ENCODE peak calls at places on chromosomes 12 and 14, in four cellular contexts. L, J, P and N are unnamed samples.

GRCh38 chr14:67311868-67312267 is 47.7 kb downstream of the ATP6V1D start:
- DNase-seq in P (peak; percentile 71), J (no peak), L (no peak), N (no peak)

GRCh38 chr14:35403085-35403396 is 1.5 kb downstream of the NFKBIA start:
- DNase-seq in J (no peak), P (no peak), L (no peak), N (no peak)

GRCh38 chr12:59580050-59580449 is 15.8 kb upstream of the SLC16A7 start:
- DNase-seq in P (no peak), L (no peak), J (no peak), N (no peak)

GRCh38 chr14:98599082-98599481 is 672.9 kb downstream of the BCL11B start:
- DNase-seq in L (no peak), P (no peak), J (no peak), N (no peak)

GRCh38 chr12:104091136-104091535 is 26.8 kb downstream of the HCFC2 start:
- DNase-seq in J (no peak), L (no peak), P (no peak), N (no peak)

GRCh38 chr14:59026086-59026485 is 162.4 kb upstream of the DAAM1 start:
- DNase-seq in J (no peak), P (no peak), L (no peak), N (no peak)

GRCh38 chr12:17511369-17511768 is 578.6 kb downstream of the RERGL start:
- DNase-seq in P (no peak), J (no peak), L (no peak), N (no peak)

GRCh38 chr12:14960548-14961465 is 594 bp downstream of the ARHGDIB start:
- DNase-seq in J (no peak), P (no peak), L (peak; percentile 16), N (no peak)

GRCh38 chr12:114407566-114408411 is 1.8 kb upstream of the TBX5 start:
- DNase-seq in J (no peak), P (no peak), L (no peak), N (peak; percentile 45)

GRCh38 chr14:24965934-24966593 is 83.9 kb downstream of the STXBP6 start:
- DNase-seq in J (no peak), L (no peak), P (no peak), N (no peak)

GRCh38 chr12:38516418-38516817 is 199.8 kb downstream of the ALG10B start:
- DNase-seq in P (no peak), L (no peak), J (no peak), N (no peak)
- TF ChIP-seq CREB1 in P (no peak), L (no peak), J (no peak), N (no peak)

GRCh38 chr12:2555487-2556082 is 239.2 kb upstream of the FKBP4 start:
- DNase-seq in P (no peak), J (no peak), L (no peak), N (no peak)

GRCh38 chr12:2552000-2552399 is 242.8 kb upstream of the FKBP4 start:
- DNase-seq in L (no peak), J (no peak), P (no peak), N (no peak)

GRCh38 chr12:2551514-2551913 is 243.3 kb upstream of the FKBP4 start:
- DNase-seq in J (no peak), P (no peak), L (no peak), N (no peak)

GRCh38 chr12:2551097-2551496 is 243.7 kb upstream of the FKBP4 start:
- DNase-seq in L (no peak), P (no peak), J (no peak), N (no peak)

DNA sequence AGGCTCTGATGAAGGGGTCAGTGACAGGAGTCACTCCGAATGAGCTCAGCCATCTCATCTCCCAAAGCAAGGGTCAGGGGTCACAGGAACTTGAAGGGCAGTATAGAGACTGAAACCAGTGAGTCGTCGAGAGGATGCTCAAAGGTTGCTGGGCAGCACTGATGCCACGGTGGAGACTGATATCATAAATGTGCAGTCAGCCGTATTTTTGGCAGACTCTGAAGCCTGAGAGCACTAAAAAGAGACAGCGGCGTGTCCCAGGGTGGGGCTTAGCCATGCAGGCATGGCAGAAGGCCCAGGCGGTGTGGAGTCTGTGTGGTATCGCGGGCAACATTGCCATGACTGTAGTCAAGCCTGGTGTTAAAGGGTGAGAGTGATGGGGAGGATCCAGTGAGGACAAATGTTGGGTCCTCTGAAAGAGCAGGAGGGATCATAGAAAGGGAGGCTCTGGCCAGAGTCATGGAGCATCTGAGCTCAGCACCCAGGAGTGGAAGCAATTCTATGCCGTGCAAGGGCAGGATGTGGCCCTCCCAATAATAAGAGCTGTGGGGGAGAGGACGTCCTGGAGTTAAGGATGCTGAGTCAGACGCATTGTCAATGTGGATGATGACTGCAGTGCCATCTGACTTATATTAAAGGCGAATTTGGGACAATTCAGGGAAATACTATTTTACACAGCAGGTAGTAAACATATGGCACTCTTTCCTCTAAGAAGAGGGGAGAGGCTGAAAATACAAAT is 241.2 kb upstream of the FKBP4 start:
- DNase-seq in P (no peak), L (no peak), J (no peak), N (no peak)
- TF ChIP-seq JUN in P (no peak), L (no peak), J (no peak), N (no peak)

DNA sequence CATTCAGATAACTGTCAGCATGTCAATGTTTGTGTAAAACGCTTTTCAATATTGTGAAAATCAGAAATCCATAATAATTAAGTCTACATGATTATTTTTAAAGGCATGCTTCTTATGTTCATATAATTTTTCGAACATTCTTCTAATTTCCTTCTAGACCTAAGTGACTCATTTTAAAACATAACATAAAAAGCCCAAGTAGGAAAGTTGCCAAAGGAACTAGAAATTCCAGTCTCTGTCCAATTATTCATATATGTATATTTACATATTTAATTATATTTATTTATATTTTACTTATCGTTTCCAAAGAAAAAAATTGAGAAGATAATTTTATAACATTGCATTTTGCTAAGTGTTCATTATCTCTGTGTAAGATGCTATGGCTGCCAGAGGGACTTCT is 110.4 kb downstream of the TMTC1 start:
- DNase-seq in P (no peak), L (no peak), J (no peak), N (no peak)
- TF ChIP-seq CREB1 in P (no peak), L (no peak), J (no peak), N (no peak)

DNA sequence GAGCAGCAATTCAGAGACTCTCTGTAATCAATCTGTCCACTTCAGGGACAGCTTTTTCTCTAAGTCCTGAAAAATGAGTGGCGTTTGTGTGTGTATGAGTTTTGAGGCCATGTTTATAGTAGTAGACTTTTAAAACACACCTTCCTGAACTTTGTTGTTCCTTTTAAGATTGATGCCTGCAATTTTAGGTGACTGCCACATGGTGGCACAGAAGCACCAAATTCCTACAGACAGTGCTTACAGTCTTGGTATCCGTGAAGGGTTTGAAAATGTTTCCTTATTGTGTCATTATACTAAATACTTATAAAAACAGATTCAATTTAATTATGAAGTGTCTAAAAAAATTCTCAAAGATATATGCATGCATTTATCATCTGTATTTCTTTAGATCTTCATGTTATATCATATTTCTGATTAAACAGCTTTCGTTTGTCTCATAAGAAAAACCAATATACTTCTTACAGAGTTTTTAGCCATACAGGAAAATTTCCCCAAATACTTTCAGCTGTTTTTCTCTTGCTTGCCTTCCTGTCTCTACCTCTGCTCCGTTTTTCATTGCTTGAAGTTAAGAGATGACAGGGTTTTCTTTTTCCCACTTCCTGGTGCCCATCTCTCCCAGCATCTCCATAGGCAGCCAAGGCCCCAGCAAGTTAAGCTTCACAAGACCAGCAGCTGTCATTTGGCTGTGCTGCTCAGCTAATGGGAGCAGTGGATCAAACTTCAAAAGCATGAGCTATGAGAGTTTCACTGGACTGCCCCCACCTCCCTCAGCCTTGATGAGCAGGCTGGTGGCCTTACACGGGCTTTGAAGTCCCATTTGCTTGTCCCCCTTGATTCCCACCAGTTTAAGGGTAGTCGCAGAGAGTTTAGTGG is 259.6 kb downstream of the AKAP6 start:
- DNase-seq in J (no peak), P (peak; percentile 43), L (peak; percentile 10), N (peak; percentile 20)
- TF ChIP-seq JUN in J (no peak), P (no peak), L (no peak), N (no peak)